ENCODE peak calls at places on chromosomes 7 and 10, in seven cellular contexts. X is H9, T is IMR-90, Q is neuronal stem cell, M is trophoblast cell, Y is mesenchymal stem cell, C is H1. G is an unnamed sample.
A peak's percentile ranks its signal among the peaks of the same experiment; 100 is the strongest.

GRCh38 chr10:123614888-123615287 is 51.3 kb upstream of the GPR26 start:
- DNase-seq in X (peak; percentile 87), T (peak; percentile 7), Q (peak; percentile 87), M (peak; percentile 88), Y (no peak), C (peak; percentile 96), G (peak; percentile 89)

GRCh38 chr7:146096994-146097393 is 19.6 kb upstream of the CNTNAP2 start:
- DNase-seq in X (peak; percentile 78), T (no peak), Q (no peak), M (no peak), Y (no peak), C (peak; percentile 62), G (peak; percentile 75)

GRCh38 chr7:4681218-4681851 is 760 bp upstream of the FOXK1 start:
- DNase-seq in X (no peak), T (no peak), Q (no peak), M (no peak), Y (no peak), C (no peak), G (no peak)

GRCh38 chr10:110876000-110876399 is 4.3 kb downstream of the PDCD4 start:
- DNase-seq in X (no peak), T (no peak), Q (no peak), M (no peak), Y (no peak), C (no peak), G (no peak)

GRCh38 chr7:81299272-81299671 is 380.4 kb upstream of the SEMA3C start:
- DNase-seq in X (no peak), T (peak; percentile 96), Q (no peak), M (peak; percentile 13), Y (peak; percentile 98), C (no peak), G (no peak)

GRCh38 chr10:35369049-35369760 is 32.9 kb downstream of the CCNY start:
- DNase-seq in X (no peak), T (peak; percentile 36), Q (no peak), M (no peak), Y (peak; percentile 44), C (no peak), G (no peak)

GRCh38 chr10:126972622-126973414 is 67.6 kb downstream of the DOCK1 start:
- DNase-seq in X (no peak), T (peak; percentile 97), Q (no peak), M (peak; percentile 90), Y (peak; percentile 96), C (no peak), G (peak; percentile 70)

GRCh38 chr7:157970744-157971143 is 616.9 kb downstream of the PTPRN2 start:
- DNase-seq in X (no peak), T (no peak), Q (no peak), M (no peak), Y (no peak), C (no peak), G (no peak)

GRCh38 chr10:36462194-36462593 is 663.2 kb upstream of the ANKRD30A start:
- DNase-seq in X (no peak), T (peak; percentile 22), Q (no peak), M (no peak), Y (peak; percentile 24), C (no peak), G (no peak)

GRCh38 chr7:36475371-36475770 is 85.7 kb downstream of the ANLN start:
- DNase-seq in X (no peak), T (no peak), Q (no peak), M (peak; percentile 6), Y (no peak), C (no peak), G (peak; percentile 10)

GRCh38 chr7:148791506-148791905 is 92.6 kb downstream of the EZH2 start:
- DNase-seq in X (no peak), T (no peak), Q (no peak), M (no peak), Y (no peak), C (no peak), G (no peak)

GRCh38 chr10:13808556-13809391 is 222.0 kb downstream of the PRPF18 start:
- DNase-seq in X (no peak), T (peak; percentile 25), Q (no peak), M (no peak), Y (no peak), C (no peak), G (no peak)

DNA sequence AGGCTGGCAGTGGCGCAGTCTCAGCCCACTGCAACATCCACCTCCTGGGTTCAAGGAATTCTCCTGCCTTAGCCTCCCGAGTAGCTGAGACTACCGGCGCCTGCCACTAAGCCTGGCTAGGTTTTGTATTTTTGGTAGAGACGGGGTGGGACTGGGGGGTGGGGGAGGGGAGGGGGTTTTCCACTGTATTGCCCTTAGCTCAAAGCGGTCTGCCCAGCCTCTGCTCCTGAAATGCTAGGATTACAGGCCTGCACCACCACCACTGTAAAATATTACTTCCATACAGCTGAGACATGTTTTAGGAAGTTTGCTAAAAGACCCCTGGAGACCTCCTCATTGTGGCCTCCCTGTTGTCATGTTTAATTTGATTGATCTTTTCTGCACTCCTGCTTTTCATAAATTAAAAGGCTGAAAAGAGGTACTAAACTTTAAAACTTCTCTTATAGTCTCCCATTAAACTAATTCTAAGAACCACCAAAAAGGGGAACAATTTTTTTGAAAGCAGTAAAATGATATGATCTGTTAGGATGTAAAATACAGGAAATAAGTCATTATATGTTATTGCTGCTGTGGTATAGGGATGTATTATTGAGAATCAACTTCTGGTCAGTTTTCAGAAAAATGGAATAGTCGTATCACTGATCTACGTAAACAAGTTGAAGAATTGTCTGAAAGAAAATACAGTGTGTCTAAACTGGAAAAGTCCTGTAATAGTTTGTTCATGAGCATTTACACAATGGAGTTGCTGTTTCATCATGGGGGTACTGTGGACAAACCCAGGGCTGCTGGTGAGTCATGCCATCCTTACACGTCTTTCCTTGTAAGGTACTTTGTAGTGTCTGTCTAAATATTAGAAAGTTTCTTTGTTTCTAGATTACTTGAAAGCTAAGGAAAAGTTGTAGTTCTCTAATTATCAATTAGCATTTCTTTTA is 72.9 kb upstream of the TMEM248 start:
- DNase-seq in X (peak; percentile 55), T (peak; percentile 91), Q (no peak), M (peak; percentile 34), Y (peak; percentile 92), C (no peak), G (peak; percentile 51)
- H3K18ac ChIP-seq in X (peak overlapping the region; percentile 85), T (peak overlapping the region; percentile 68), Q (no peak overlapping the region), M (no peak overlapping the region), Y (no peak overlapping the region), C (no peak overlapping the region), G (no peak overlapping the region)

GRCh38 chr10:93593749-93594148 is 7.3 kb downstream of the RBP4 start:
- DNase-seq in X (no peak), T (no peak), Q (no peak), M (no peak), Y (no peak), C (no peak), G (no peak)
- H3K18ac ChIP-seq in X (no peak overlapping the region), T (no peak overlapping the region), Q (peak overlapping the region; percentile 62), M (no peak overlapping the region), Y (no peak overlapping the region), C (no peak overlapping the region), G (no peak overlapping the region)

GRCh38 chr7:151681726-151682125 is 162.0 kb upstream of the RHEB start:
- DNase-seq in X (no peak), T (no peak), Q (no peak), M (no peak), Y (no peak), C (no peak), G (no peak)

GRCh38 chr7:151678227-151678604 is 158.5 kb upstream of the RHEB start:
- DNase-seq in X (no peak), T (no peak), Q (no peak), M (no peak), Y (no peak), C (no peak), G (no peak)

GRCh38 chr7:151679073-151679708 is 159.5 kb upstream of the RHEB start:
- DNase-seq in X (no peak), T (no peak), Q (no peak), M (no peak), Y (no peak), C (no peak), G (no peak)

GRCh38 chr7:151680810-151681209 is 161.1 kb upstream of the RHEB start:
- DNase-seq in X (no peak), T (peak; percentile 74), Q (no peak), M (peak; percentile 68), Y (peak; percentile 92), C (no peak), G (no peak)

GRCh38 chr7:151679868-151680534 is 160.3 kb upstream of the RHEB start:
- DNase-seq in X (no peak), T (no peak), Q (no peak), M (no peak), Y (no peak), C (no peak), G (no peak)
- H3K18ac ChIP-seq in X (no peak overlapping the region), T (peak overlapping the region; percentile 5), Q (no peak overlapping the region), M (no peak overlapping the region), Y (peak overlapping the region; percentile 15), C (no peak overlapping the region), G (no peak overlapping the region)

GRCh38 chr7:31027161-31027965 is 24.7 kb upstream of the ADCYAP1R1 start:
- DNase-seq in X (peak; percentile 74), T (no peak), Q (peak; percentile 44), M (no peak), Y (peak; percentile 53), C (peak; percentile 55), G (peak; percentile 67)
- H3K18ac ChIP-seq in X (no peak overlapping the region), T (no peak overlapping the region), Q (peak overlapping the region; percentile 84), M (no peak overlapping the region), Y (no peak overlapping the region), C (peak overlapping the region; percentile 78), G (peak overlapping the region; percentile 1)

GRCh38 chr7:101942603-101943210 is 125.3 kb downstream of the CUX1 start:
- DNase-seq in X (no peak), T (no peak), Q (no peak), M (no peak), Y (no peak), C (no peak), G (no peak)
- H3K18ac ChIP-seq in X (peak overlapping the region; percentile 23), T (peak overlapping the region; percentile 30), Q (no peak overlapping the region), M (peak overlapping the region; percentile 94), Y (peak overlapping the region; percentile 58), C (peak overlapping the region; percentile 48), G (peak overlapping the region; percentile 15)

DNA sequence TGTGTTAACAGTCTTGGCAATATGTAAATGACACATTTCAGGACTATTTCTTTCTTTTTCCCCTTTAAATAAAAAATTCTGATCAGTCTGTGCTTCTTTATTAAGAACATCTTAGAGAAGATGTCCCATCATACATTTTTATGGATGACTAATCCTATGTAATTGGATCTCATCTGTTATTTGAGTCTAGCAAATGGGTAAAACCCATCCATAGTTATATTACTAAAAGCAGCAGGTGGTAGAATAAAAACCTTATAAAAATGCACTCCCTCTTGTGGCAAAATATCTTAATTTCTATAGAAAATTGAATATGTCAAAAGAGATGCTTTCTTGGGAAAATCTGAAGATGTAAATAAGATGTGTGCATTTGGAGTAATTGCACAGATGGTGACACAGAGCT is 35.3 kb downstream of the TRRAP start:
- DNase-seq in X (no peak), T (peak; percentile 71), Q (no peak), M (no peak), Y (no peak), C (no peak), G (no peak)
- H3K18ac ChIP-seq in X (no peak overlapping the region), T (no peak overlapping the region), Q (no peak overlapping the region), M (no peak overlapping the region), Y (no peak overlapping the region), C (no peak overlapping the region), G (no peak overlapping the region)

G was measured in mesendoderm.